ENCODE peak calls at places on chromosomes 13 and 19, in four cellular contexts. M is testis, U is hepatocyte, J is neural progenitor cell. Z is an unnamed sample.

GRCh38 chr19:5035817-5036732 is 67.2 kb downstream of the KDM4B start:
- DNase-seq in M (peak; percentile 43), J (no peak), U (no peak), Z (no peak)

GRCh38 chr13:26948353-26948752 is 187.8 kb upstream of the GPR12 start:
- DNase-seq in M (no peak), J (no peak), U (no peak), Z (no peak)

GRCh38 chr13:31896427-31896826 is 135.1 kb upstream of the FRY start:
- DNase-seq in J (peak; percentile 8), M (peak; percentile 27), U (no peak), Z (peak; percentile 81)

GRCh38 chr13:27820524-27821482 is 28.5 kb downstream of the GSX1 start:
- DNase-seq in J (peak; percentile 82), M (no peak), U (no peak), Z (no peak)

GRCh38 chr13:50589651-50590054 is 253.8 kb downstream of the DLEU7 start:
- DNase-seq in U (peak; percentile 28), J (no peak), M (no peak), Z (no peak)

GRCh38 chr19:4337906-4338440 is 654 bp downstream of the STAP2 start:
- DNase-seq in U (peak; percentile 80), M (no peak), J (peak; percentile 42), Z (peak; percentile 47)

GRCh38 chr19:11251650-11252314 is 10.5 kb downstream of the DOCK6 start:
- DNase-seq in M (no peak), J (no peak), U (peak; percentile 2), Z (no peak)

GRCh38 chr19:44657211-44657921 is 13.7 kb downstream of the PVR start:
- DNase-seq in U (peak; percentile 78), M (peak; percentile 71), J (peak; percentile 81), Z (peak; percentile 71)

GRCh38 chr19:32308436-32309077 is 36.9 kb upstream of the ZNF507 start:
- DNase-seq in M (no peak), U (no peak), J (no peak), Z (no peak)

GRCh38 chr13:97266328-97266727 is 44.2 kb downstream of the MBNL2 start:
- DNase-seq in U (no peak), J (peak; percentile 30), M (no peak), Z (no peak)

GRCh38 chr13:45615501-45616101 is at the start of gene ERICH6B:
- DNase-seq in M (peak; percentile 91), U (peak; percentile 84), J (peak; percentile 92), Z (no peak)

GRCh38 chr19:4278010-4278409 is 1.1 kb upstream of the SHD start:
- DNase-seq in U (no peak), M (no peak), J (no peak), Z (no peak)

GRCh38 chr19:55300821-55301458 is 17.1 kb downstream of the BRSK1 start:
- DNase-seq in J (peak; percentile 72), M (peak; percentile 73), U (no peak), Z (no peak)

GRCh38 chr19:55304279-55304978 is 20.6 kb downstream of the BRSK1 start:
- DNase-seq in J (peak; percentile 83), U (peak; percentile 44), M (peak; percentile 85), Z (peak; percentile 62)

GRCh38 chr19:55303477-55303876 is 19.7 kb downstream of the BRSK1 start:
- DNase-seq in U (no peak), M (no peak), J (no peak), Z (no peak)

GRCh38 chr19:55299991-55300390 is 16.2 kb downstream of the BRSK1 start:
- DNase-seq in U (no peak), J (no peak), M (no peak), Z (no peak)

GRCh38 chr19:55301459-55302331 is 17.9 kb downstream of the BRSK1 start:
- DNase-seq in U (peak; percentile 91), M (peak; percentile 92), J (peak; percentile 95), Z (peak; percentile 77)
- H3K27ac ChIP-seq in U (no peak overlapping the region), M (no peak overlapping the region), J (peak overlapping the region; percentile 79), Z (no peak overlapping the region)

GRCh38 chr19:49210108-49210900 is 52.7 kb downstream of the TRPM4 start:
- DNase-seq in U (peak; percentile 62), J (peak; percentile 94), M (peak; percentile 85), Z (peak; percentile 17)

GRCh38 chr19:49210901-49211451 is 53.4 kb downstream of the TRPM4 start:
- DNase-seq in M (no peak), J (peak; percentile 52), U (no peak), Z (no peak)

GRCh38 chr19:49200238-49200862 is 42.8 kb downstream of the TRPM4 start:
- DNase-seq in M (peak; percentile 72), U (no peak), J (no peak), Z (peak; percentile 39)

GRCh38 chr19:49201042-49201441 is 43.5 kb downstream of the TRPM4 start:
- DNase-seq in M (no peak), U (no peak), J (no peak), Z (no peak)

DNA sequence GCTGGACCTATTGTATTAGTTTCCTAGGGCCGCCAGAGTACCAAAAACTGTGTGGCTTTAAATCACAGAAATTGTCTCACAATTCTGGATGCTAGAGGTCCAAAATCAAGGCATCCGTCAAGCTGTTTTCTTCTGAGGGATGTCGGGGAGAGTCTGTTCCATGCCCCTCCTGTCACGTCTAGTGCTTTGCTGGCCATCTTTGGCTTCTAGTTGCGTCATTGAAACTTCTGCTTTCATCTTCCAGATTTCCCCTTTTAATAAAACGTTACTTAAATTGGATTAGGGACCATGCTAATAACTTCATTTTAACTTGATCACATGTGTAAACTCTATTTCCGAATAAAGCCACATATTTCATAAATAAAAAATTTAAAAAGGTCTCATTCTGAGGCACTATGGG is 47.5 kb downstream of the TRPM4 start:
- DNase-seq in U (no peak), M (no peak), J (no peak), Z (no peak)
- H3K4me3 ChIP-seq in U (no peak overlapping the region), M (no peak overlapping the region), J (no peak overlapping the region), Z (no peak overlapping the region)

GRCh38 chr19:16529466-16530144 is 12.6 kb downstream of the CHERP start:
- DNase-seq in J (no peak), U (no peak), M (no peak), Z (no peak)
- H3K36me3 ChIP-seq in J (no peaks in the 10 kb centered on the region), U (no peaks in the 10 kb centered on the region), M (no peaks in the 10 kb centered on the region), Z (peaks cover 96% of the 10 kb centered on the region)

DNA sequence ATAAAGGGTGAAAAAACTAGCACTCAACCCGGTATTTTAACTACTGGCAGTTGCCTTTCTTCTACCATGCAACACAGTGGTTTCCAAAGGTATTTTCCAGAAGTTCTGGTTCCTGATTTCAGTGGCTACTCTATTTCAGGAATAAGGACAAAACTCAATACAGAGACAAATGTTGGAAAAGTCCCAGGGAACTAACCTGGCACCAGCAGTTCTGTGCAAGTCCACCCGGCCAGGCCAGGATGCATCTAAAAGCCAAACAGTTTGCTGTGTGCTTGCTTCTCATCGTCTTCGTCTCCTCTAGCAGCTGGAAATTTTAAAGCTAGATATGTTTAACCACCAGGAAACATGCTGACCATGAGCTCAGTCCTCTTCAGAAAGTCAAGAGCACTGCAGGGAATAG is 52.5 kb downstream of the FOXO1 start:
- DNase-seq in U (no peak), J (no peak), M (no peak), Z (no peak)
- H3K27ac ChIP-seq in U (no peak overlapping the region), J (no peak overlapping the region), M (no peak overlapping the region), Z (no peak overlapping the region)

DNA sequence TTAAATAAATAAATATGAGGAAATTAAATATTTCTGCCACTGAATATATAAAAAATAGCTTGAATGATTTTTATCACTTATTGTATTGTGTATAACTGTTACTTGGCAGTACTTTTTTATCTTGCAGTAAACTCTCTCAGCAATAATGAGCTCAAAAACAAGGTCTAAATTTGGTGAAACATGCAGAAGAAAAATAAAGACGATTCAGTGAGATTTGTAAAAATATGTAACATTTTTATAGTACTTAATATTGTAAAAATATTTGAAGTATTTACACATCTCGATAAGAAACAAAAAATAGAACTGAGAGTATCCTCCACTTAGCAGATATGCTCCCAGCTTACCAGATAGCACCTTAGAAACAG is 120.6 kb upstream of the MLNR start:
- DNase-seq in J (no peak), U (no peak), M (no peak), Z (no peak)
- H3K4me3 ChIP-seq in J (no peak overlapping the region), U (no peak overlapping the region), M (no peak overlapping the region), Z (no peak overlapping the region)

GRCh38 chr19:1018932-1019615 is 1.8 kb downstream of the TMEM259 start:
- DNase-seq in U (no peak), J (no peak), M (no peak), Z (no peak)
- H3K36me3 ChIP-seq in U (no peaks in the 10 kb centered on the region), J (no peaks in the 10 kb centered on the region), M (no peaks in the 10 kb centered on the region), Z (peaks cover 2% of the 10 kb centered on the region)

GRCh38 chr13:79336971-79337370 is 69.1 kb downstream of the RBM26 start:
- DNase-seq in U (no peak), M (no peak), J (no peak), Z (no peak)

GRCh38 chr13:79341202-79341601 is 64.9 kb downstream of the RBM26 start:
- DNase-seq in U (no peak), M (no peak), J (no peak), Z (no peak)

GRCh38 chr13:79346300-79346914 is 59.6 kb downstream of the RBM26 start:
- DNase-seq in U (no peak), M (no peak), J (no peak), Z (no peak)

GRCh38 chr13:79338343-79338742 is 67.7 kb downstream of the RBM26 start:
- DNase-seq in U (no peak), J (no peak), M (no peak), Z (no peak)

DNA sequence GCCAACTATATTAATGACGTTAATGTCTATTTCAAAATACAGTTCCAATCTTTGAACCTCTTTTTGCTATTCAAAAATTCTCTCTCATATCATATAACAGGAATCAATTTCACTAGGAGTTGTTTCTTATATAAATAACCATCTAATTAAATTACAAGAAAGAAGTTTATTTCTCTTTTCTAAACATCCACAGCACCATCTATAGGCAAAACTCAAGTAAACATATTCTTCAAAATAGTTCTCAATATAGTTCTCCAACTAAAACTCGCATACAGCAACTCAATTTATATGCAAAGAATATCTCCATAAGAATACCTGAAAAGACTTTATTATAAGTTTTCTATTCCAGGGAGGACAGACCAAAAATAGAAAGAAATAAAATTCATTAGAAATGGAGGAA is 65.6 kb downstream of the RBM26 start:
- DNase-seq in J (no peak), M (no peak), U (no peak), Z (no peak)
- H3K27ac ChIP-seq in J (no peak overlapping the region), M (no peak overlapping the region), U (no peak overlapping the region), Z (no peak overlapping the region)